ENCODE peak calls at places on chromosomes 2 and 18, in ten cellular contexts. X is HepG2, S is IMR-90, A is breast epithelium, R is H54, N is adrenal gland, I is NB4, P is HCT116, T is Peyer's patch, M is tibial nerve. H is an unnamed sample.

GRCh38 chr2:39849982-39850526 is 71.0 kb upstream of the THUMPD2 start:
- DNase-seq in X (peak), S (no peak), A (no peak), R (no peak), N (no peak), I (no peak), P (no peak), T (no peak), M (no peak), H (no peak)

GRCh38 chr2:156156580-156156979 is 175.9 kb downstream of the NR4A2 start:
- DNase-seq in X (peak), S (no peak), A (no peak), R (no peak), N (no peak), I (no peak), P (no peak), T (no peak), M (no peak), H (no peak)

GRCh38 chr2:237691200-237691907 is 64.0 kb downstream of the LRRFIP1 start:
- DNase-seq in X (no peak), S (no peak), A (no peak), R (no peak), N (peak), I (no peak), P (no peak), T (no peak), M (peak), H (no peak)

GRCh38 chr2:12651661-12652060 is 65.1 kb upstream of the TRIB2 start:
- DNase-seq in X (no peak), S (no peak), A (no peak), R (no peak), N (no peak), I (no peak), P (no peak), T (no peak), M (no peak), H (no peak)

GRCh38 chr2:180520206-180520605 is 460.2 kb upstream of the UBE2E3 start:
- DNase-seq in X (no peak), S (peak), A (no peak), R (no peak), N (no peak), I (no peak), P (peak), T (no peak), M (no peak), H (no peak)

GRCh38 chr2:6957910-6958615 is 40.9 kb downstream of the RNF144A start:
- DNase-seq in X (no peak), S (no peak), A (no peak), R (no peak), N (peak), I (no peak), P (no peak), T (no peak), M (no peak), H (no peak)

GRCh38 chr2:235026649-235027557 is 75.1 kb downstream of the SH3BP4 start:
- DNase-seq in X (no peak), S (peak), A (peak), R (peak), N (peak), I (no peak), P (peak), T (no peak), M (peak), H (no peak)

GRCh38 chr2:69087211-69087911 is 74.4 kb downstream of the ANTXR1 start:
- DNase-seq in X (no peak), S (no peak), A (no peak), R (no peak), N (no peak), I (no peak), P (no peak), T (no peak), M (no peak), H (no peak)

GRCh38 chr18:48897531-48897930 is 53.2 kb downstream of the SMAD7 start:
- DNase-seq in X (no peak), S (peak), A (no peak), R (no peak), N (no peak), I (no peak), P (no peak), T (no peak), M (no peak), H (no peak)

GRCh38 chr2:175937216-175937615 is 64.9 kb downstream of the LNPK start:
- DNase-seq in X (no peak), S (no peak), A (no peak), R (no peak), N (no peak), I (no peak), P (no peak), T (no peak), M (no peak), H (no peak)

GRCh38 chr18:10515456-10515855 is 10.4 kb upstream of the NAPG start:
- DNase-seq in X (no peak), S (no peak), A (peak), R (no peak), N (no peak), I (no peak), P (no peak), T (no peak), M (no peak), H (no peak)

DNA sequence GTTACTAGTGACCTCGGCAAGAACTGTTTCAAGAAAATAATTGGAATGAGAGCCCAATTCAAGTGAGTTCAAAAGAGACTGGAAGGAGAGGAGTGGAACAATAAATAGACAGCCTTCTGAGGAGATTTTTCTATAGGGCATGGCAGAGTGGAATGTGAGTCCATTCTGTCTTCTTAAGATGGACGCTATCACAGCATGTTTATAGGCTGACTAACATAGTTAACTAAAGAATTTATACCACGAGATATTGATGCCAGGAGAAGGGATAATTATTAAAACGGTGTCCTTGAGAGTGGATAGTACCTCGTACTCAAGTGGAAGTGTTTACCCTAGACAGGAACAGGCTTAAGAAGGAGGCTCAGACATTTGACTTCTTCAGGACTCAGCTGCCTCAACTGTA is 143.5 kb upstream of the RBBP8 start:
- DNase-seq in X (no peak), S (no peak), A (no peak), R (no peak), N (no peak), I (no peak), P (no peak), T (no peak), M (no peak), H (no peak)
- TF ChIP-seq POLR2A in X (no peak), S (no peak), A (no peak), R (no peak), N (no peak), I (no peak), P (no peak), T (no peak), M (no peak), H (no peak)

DNA sequence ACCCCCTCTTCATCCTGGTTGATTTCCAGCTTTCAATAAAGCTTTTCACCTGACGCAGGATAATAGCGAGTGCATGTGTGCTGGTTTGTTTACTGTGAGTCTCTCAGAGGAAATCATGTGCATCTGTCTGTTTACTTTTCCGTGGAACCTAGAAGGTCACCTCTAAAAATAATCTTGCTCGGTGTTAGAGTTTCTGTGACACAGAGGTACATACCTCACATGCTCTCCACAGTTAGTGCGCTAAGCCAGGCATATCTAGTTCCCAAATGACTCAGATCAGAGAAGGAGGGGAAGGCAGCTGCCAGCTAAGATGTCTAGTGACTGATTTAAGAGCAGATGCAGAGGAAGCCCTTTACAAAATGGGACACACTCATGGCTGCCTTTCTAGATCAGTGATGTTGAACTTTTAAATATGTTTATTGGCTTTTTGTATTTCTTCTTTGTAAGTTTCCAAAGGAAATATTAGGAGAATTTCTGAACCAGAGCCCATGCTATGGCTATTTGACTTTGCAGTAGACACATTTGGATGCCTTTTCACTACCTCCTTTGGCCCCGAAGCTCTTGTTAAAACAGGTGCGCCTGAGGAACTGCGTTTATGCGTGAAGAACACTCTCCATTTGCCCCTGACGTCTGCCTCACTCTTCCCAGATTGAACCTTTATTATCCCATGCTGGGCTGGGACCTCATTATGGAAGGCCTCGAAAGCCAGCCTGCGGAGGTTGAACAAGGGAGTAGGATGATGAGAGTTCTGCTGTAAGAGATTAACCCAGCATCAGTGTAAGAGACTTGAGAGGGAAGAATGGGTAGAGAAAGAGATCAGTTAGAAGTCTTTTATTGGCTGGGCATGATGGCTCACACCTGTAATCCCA is 145.6 kb downstream of the FAM161A start:
- DNase-seq in X (peak), S (peak), A (no peak), R (peak), N (peak), I (no peak), P (no peak), T (no peak), M (no peak), H (peak)
- TF ChIP-seq POLR2A in X (no peak), S (no peak), A (no peak), R (no peak), N (no peak), I (no peak), P (no peak), T (no peak), M (no peak), H (peak)

DNA sequence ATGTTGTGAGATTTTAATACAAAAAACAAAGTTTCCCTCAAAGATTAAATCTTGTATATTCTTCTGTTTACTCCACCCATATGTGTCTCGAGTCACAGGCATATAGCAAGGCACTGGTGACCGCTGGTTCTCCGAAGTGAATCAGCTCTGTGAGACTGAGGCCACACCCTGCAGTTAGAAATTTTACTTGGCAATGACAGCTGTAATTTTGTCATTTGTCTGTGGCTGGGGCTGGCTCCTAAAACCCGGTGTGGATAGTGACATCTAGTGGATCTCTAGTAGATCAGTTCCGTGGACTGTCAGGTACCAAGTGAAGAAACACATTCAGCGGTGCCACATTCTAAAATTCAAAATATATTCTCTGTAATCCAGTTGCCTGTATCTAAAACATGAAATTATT is 278.0 kb downstream of the NEDD4L start:
- DNase-seq in X (peak), S (peak), A (peak), R (peak), N (peak), I (peak), P (peak), T (no peak), M (no peak), H (peak)
- TF ChIP-seq POLR2A in X (no peak), S (no peak), A (no peak), R (no peak), N (no peak), I (no peak), P (no peak), T (no peak), M (no peak), H (no peak)

GRCh38 chr2:112880081-112880531 is 30.9 kb upstream of the IL37 start:
- DNase-seq in X (no peak), S (peak), A (no peak), R (no peak), N (no peak), I (peak), P (no peak), T (no peak), M (no peak), H (no peak)

GRCh38 chr2:112879491-112880041 is 31.4 kb upstream of the IL37 start:
- DNase-seq in X (no peak), S (no peak), A (no peak), R (no peak), N (no peak), I (peak), P (no peak), T (peak), M (no peak), H (no peak)

GRCh38 chr2:112883669-112884068 is 27.3 kb upstream of the IL37 start:
- DNase-seq in X (no peak), S (no peak), A (no peak), R (no peak), N (no peak), I (no peak), P (no peak), T (no peak), M (no peak), H (no peak)

GRCh38 chr2:112880696-112881095 is 30.3 kb upstream of the IL37 start:
- DNase-seq in X (no peak), S (peak), A (no peak), R (no peak), N (no peak), I (peak), P (no peak), T (no peak), M (no peak), H (no peak)

GRCh38 chr2:112881217-112882000 is 29.6 kb upstream of the IL37 start:
- DNase-seq in X (peak), S (peak), A (no peak), R (peak), N (no peak), I (peak), P (peak), T (peak), M (no peak), H (peak)
- TF ChIP-seq POLR2A in X (no peak), S (no peak), A (no peak), R (no peak), N (no peak), I (no peak), P (no peak), T (no peak), M (no peak), H (no peak)

H was measured in GM12891.